ENCODE peak calls at places on chromosomes 3 and 15, in eight cellular contexts. G, P, I, K, W, H, Q and A are unnamed samples.

GRCh38 chr15:75131269-75131643 is 70.4 kb upstream of the C15orf39 start:
- DNase-seq in W (no peak), I (no peak), Q (no peak), H (no peak), P (no peak), K (no peak), G (no peak), A (peak; percentile 40)

GRCh38 chr3:100164730-100165129 is 50.4 kb upstream of the FILIP1L start:
- DNase-seq in G (no peak), H (no peak), W (no peak), Q (no peak), I (no peak), P (no peak), K (no peak), A (no peak)

GRCh38 chr15:74262635-74263034 is 26.5 kb downstream of the CCDC33 start:
- DNase-seq in H (no peak), W (no peak), Q (no peak), P (no peak), G (no peak), K (no peak), I (no peak), A (no peak)

GRCh38 chr3:172277151-172277652 is 171.1 kb downstream of the GHSR start:
- DNase-seq in Q (no peak), G (no peak), W (no peak), I (no peak), P (no peak), H (no peak), K (no peak), A (no peak)

GRCh38 chr15:34621675-34622074 is 38.2 kb upstream of the GOLGA8B start:
- DNase-seq in G (no peak), K (peak; percentile 7), I (no peak), P (peak; percentile 26), Q (no peak), H (no peak), W (peak; percentile 58), A (peak; percentile 59)

GRCh38 chr3:128326051-128326823 is 140.5 kb downstream of the DNAJB8 start:
- DNase-seq in W (no peak), K (no peak), Q (no peak), I (no peak), H (no peak), P (no peak), G (peak; percentile 21), A (no peak)

GRCh38 chr3:43766672-43767465 is 76.1 kb downstream of the ABHD5 start:
- DNase-seq in Q (no peak), G (no peak), P (peak; percentile 82), I (no peak), K (peak; percentile 39), H (no peak), W (peak; percentile 77), A (peak; percentile 89)

GRCh38 chr15:38252481-38253311 is at the start of gene SPRED1:
- DNase-seq in Q (peak; percentile 72), K (peak; percentile 74), H (peak; percentile 78), P (peak; percentile 44), G (peak; percentile 42), I (peak; percentile 51), W (peak; percentile 48), A (peak; percentile 68)

GRCh38 chr3:134427400-134428111 is 53.3 kb upstream of the AMOTL2 start:
- DNase-seq in Q (no peak), K (peak; percentile 95), H (no peak), P (peak; percentile 100), G (no peak), W (peak; percentile 100), I (no peak), A (peak; percentile 100)

GRCh38 chr3:86934851-86935250 is 56.1 kb downstream of the VGLL3 start:
- DNase-seq in Q (no peak), W (no peak), I (no peak), P (no peak), G (no peak), H (no peak), K (peak; percentile 25), A (peak; percentile 66)

DNA sequence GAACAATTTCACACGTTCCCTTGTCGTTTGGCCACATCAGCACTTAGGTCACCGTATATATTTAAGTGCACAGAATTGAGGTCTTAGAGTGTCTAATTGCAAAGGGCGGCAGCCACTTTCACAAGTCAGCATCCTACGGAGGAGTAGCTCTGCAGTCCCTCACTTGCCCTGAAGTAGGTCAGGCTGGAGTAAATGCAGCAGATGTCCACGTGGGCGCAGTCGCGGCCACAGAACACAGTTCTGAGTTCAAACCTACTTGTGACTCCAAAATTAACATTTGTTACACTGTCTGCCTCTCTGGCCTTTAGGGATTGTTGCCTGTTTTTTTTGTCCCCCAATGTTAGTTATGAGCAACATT is 85.8 kb downstream of the PDCD6IP start:
- DNase-seq in H (no peak), Q (no peak), P (peak; percentile 52), G (no peak), I (no peak), K (peak; percentile 46), W (no peak), A (peak; percentile 16)
- TF ChIP-seq CTCF in H (no peak), Q (no peak), P (peak; percentile 51), G (no peak), I (no peak), K (peak; percentile 33), W (peak; percentile 5), A (peak; percentile 42)

GRCh38 chr3:159486580-159486979 is 502.1 kb upstream of the IL12A start:
- DNase-seq in Q (no peak), H (no peak), P (peak; percentile 7), K (peak; percentile 7), I (no peak), W (peak; percentile 8), G (no peak), A (no peak)

GRCh38 chr3:159480046-159480445 is 508.6 kb upstream of the IL12A start:
- DNase-seq in P (no peak), H (no peak), W (no peak), Q (no peak), I (no peak), K (no peak), G (no peak), A (no peak)

GRCh38 chr3:159487304-159487703 is 501.3 kb upstream of the IL12A start:
- DNase-seq in Q (no peak), G (no peak), W (no peak), I (no peak), K (no peak), P (no peak), H (no peak), A (no peak)

DNA sequence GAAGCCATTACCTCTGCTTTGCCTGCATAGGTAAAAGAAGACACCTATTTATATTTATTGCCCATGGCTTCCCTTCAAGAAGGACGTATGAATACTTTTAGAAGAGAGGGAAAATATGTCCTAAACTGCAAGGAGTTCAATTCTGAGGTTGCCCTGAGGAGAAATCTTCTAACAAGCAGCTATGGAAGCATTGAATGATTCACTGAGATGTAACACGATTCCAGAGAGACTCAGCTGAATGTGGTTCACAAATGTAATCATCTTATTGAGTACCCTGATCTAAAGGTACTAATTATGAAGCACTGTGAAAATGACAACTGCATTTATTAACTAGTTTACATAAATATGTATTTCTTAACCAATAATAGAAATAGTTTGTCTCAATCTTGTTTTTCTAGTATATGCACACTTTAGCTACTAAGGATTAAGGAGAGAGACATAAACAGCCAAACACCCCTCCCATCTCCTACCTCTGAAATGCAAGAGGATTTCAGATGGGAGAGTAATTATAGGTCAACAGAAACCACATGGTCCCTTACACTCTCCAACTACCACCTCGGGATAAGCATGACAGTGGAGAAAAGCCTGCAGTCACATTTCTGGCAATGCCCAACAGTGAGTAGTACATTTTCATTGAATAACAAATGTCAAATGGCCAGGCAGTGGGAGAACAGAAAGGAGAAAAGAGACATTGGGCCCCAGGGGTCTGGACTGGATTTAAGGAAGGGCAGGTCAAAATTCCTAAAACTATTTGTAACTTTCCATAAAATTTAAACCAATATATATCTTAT is 506.2 kb upstream of the IL12A start:
- DNase-seq in G (no peak), Q (no peak), K (no peak), H (no peak), I (no peak), P (no peak), W (no peak), A (no peak)
- H3K4me3 ChIP-seq in G (no peak overlapping the region), Q (no peak overlapping the region), K (no peak overlapping the region), H (no peak overlapping the region), I (no peak overlapping the region), P (no peak overlapping the region), W (no peak overlapping the region), A (no peak overlapping the region)

DNA sequence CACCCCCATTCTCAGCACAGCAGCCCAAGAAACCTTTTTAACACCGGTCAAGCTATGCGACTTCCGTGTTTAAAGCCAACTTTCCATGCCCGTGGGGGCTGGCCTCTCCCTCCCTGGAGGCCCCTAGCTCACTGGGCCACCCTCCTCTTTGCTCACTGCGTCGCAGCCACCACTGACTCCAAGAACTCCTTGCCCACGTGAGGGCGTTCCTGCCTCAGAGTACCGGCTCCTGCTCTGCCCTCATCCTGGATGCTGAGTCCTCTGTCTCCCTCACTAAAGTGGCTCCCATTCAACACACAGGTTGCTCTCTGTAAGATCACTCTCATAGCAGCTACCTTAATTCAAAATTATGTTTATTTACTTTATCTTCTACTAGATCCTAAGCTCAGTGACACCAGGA is 8.2 kb downstream of the BDH1 start:
- DNase-seq in Q (no peak), W (no peak), H (no peak), K (no peak), G (no peak), I (no peak), P (no peak), A (no peak)
- TF ChIP-seq CTCF in Q (no peak), W (peak; percentile 12), H (no peak), K (no peak), G (no peak), I (no peak), P (no peak), A (no peak)

DNA sequence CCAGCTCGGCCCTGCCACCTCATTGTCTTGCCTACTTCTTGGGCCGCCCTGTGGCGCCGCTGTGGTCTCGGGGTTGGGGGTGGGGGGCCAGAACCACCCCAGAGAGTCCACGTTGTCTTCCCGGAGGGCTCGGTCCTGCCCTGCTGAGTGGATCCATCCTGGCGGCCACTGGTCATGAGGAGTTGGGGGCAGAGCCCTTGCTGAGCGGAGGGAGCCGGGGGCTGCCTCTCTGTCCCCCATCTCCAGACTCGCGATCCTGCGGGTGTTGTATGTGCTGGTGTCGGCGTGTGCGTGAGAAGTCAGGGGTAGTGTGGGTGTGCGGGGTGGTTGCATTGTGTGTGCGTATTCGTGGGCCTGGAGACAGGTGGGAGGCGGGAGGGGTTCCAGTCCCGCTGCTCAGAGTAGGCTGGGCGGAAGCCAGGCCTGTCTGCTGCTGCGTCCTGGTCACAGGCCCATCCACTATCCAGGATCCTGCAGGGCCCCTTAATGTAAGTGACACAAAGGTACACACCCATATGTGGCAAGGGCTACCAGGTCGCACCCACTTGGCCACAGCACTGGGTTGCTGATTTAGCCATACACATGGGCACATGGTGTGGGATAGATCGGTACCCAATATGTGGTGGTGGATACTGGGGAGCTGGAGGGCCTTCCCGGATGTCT is 30.7 kb downstream of the NBEAL2 start:
- DNase-seq in I (no peak), G (no peak), P (peak; percentile 15), K (no peak), W (no peak), H (peak; percentile 36), Q (peak; percentile 20), A (no peak)
- H3K4me3 ChIP-seq in I (no peak overlapping the region), G (no peak overlapping the region), P (peak overlapping the region; percentile 38), K (peak overlapping the region; percentile 19), W (no peak overlapping the region), H (peak overlapping the region; percentile 46), Q (peak overlapping the region; percentile 76), A (peak overlapping the region; percentile 65)

GRCh38 chr3:106014518-106014917 is 145.7 kb upstream of the CBLB start:
- DNase-seq in Q (no peak), H (no peak), K (no peak), W (no peak), I (no peak), P (no peak), G (no peak), A (no peak)
- TF ChIP-seq CTCF in Q (no peak), H (no peak), K (no peak), W (no peak), I (no peak), P (no peak), G (no peak), A (no peak)